ENCODE peak calls at places on chromosomes 1 and 21, in nine cellular contexts. One of them, this sample, is unnamed.
A peak's percentile ranks its signal among the peaks of the same experiment; 100 is the strongest.

GRCh38 chr1:36941579-36941978 is 92.7 kb downstream of the GRIK3 start:
- DNase-seq in NB4: no peak
- DNase-seq in HCT116: no peak
- DNase-seq in sigmoid colon: no peak
- DNase-seq in uterus: no peak
- DNase-seq in breast epithelium: no peak
- DNase-seq in IMR-90: no peak
- DNase-seq in heart left ventricle: no peak
- DNase-seq in endothelial cell of umbilical vein: no peak
- DNase-seq in this sample: no peak

GRCh38 chr1:56666112-56666608 is 21.0 kb downstream of the PRKAA2 start:
- DNase-seq in NB4: no peak
- DNase-seq in heart left ventricle: no peak
- DNase-seq in sigmoid colon: no peak
- DNase-seq in endothelial cell of umbilical vein: no peak
- DNase-seq in IMR-90: no peak
- DNase-seq in uterus: no peak
- DNase-seq in breast epithelium: no peak
- DNase-seq in HCT116: no peak
- DNase-seq in this sample: no peak

GRCh38 chr1:215710340-215710971 is 143.4 kb downstream of the KCTD3 start:
- DNase-seq in sigmoid colon: no peak
- DNase-seq in NB4: peak; percentile 73
- DNase-seq in IMR-90: peak; percentile 69
- DNase-seq in endothelial cell of umbilical vein: peak; percentile 3
- DNase-seq in heart left ventricle: no peak
- DNase-seq in HCT116: peak; percentile 68
- DNase-seq in uterus: no peak
- DNase-seq in breast epithelium: no peak
- DNase-seq in this sample: peak; percentile 68

GRCh38 chr1:152440635-152441471 is 26.8 kb upstream of the CRNN start:
- DNase-seq in heart left ventricle: peak; percentile 66
- DNase-seq in HCT116: peak; percentile 63
- DNase-seq in sigmoid colon: peak; percentile 85
- DNase-seq in endothelial cell of umbilical vein: peak; percentile 57
- DNase-seq in uterus: peak; percentile 38
- DNase-seq in IMR-90: peak; percentile 54
- DNase-seq in breast epithelium: peak; percentile 47
- DNase-seq in NB4: peak; percentile 73
- DNase-seq in this sample: peak; percentile 67

GRCh38 chr1:3534803-3535637 is 76.3 kb downstream of the MEGF6 start:
- DNase-seq in endothelial cell of umbilical vein: no peak
- DNase-seq in HCT116: no peak
- DNase-seq in uterus: no peak
- DNase-seq in heart left ventricle: no peak
- DNase-seq in breast epithelium: no peak
- DNase-seq in NB4: no peak
- DNase-seq in IMR-90: no peak
- DNase-seq in sigmoid colon: no peak
- DNase-seq in this sample: no peak

GRCh38 chr1:60044881-60045280 is 28.7 kb downstream of the C1orf87 start:
- DNase-seq in NB4: no peak
- DNase-seq in breast epithelium: no peak
- DNase-seq in HCT116: no peak
- DNase-seq in endothelial cell of umbilical vein: no peak
- DNase-seq in IMR-90: no peak
- DNase-seq in heart left ventricle: no peak
- DNase-seq in sigmoid colon: no peak
- DNase-seq in uterus: no peak
- DNase-seq in this sample: no peak

GRCh38 chr1:92752719-92753118 is 32.2 kb downstream of the EVI5 start:
- DNase-seq in NB4: no peak
- DNase-seq in HCT116: no peak
- DNase-seq in endothelial cell of umbilical vein: no peak
- DNase-seq in heart left ventricle: no peak
- DNase-seq in breast epithelium: no peak
- DNase-seq in sigmoid colon: no peak
- DNase-seq in uterus: no peak
- DNase-seq in IMR-90: peak; percentile 75
- DNase-seq in this sample: no peak

GRCh38 chr1:40362699-40363098 is 10.8 kb upstream of the SMAP2 start:
- DNase-seq in uterus: no peak
- DNase-seq in NB4: no peak
- DNase-seq in heart left ventricle: no peak
- DNase-seq in HCT116: no peak
- DNase-seq in breast epithelium: no peak
- DNase-seq in endothelial cell of umbilical vein: peak; percentile 79
- DNase-seq in IMR-90: peak; percentile 69
- DNase-seq in sigmoid colon: no peak
- DNase-seq in this sample: no peak

GRCh38 chr1:63142001-63142400 is 180.4 kb upstream of the FOXD3 start:
- DNase-seq in IMR-90: no peak
- DNase-seq in heart left ventricle: no peak
- DNase-seq in endothelial cell of umbilical vein: no peak
- DNase-seq in HCT116: no peak
- DNase-seq in sigmoid colon: no peak
- DNase-seq in breast epithelium: no peak
- DNase-seq in NB4: no peak
- DNase-seq in uterus: no peak
- DNase-seq in this sample: no peak

GRCh38 chr1:54614024-54614423 is 9.3 kb downstream of the FAM151A start:
- DNase-seq in heart left ventricle: no peak
- DNase-seq in IMR-90: peak; percentile 27
- DNase-seq in sigmoid colon: peak; percentile 13
- DNase-seq in HCT116: no peak
- DNase-seq in breast epithelium: no peak
- DNase-seq in endothelial cell of umbilical vein: no peak
- DNase-seq in uterus: no peak
- DNase-seq in NB4: no peak
- DNase-seq in this sample: no peak

GRCh38 chr1:238252033-238252802 is 361.5 kb upstream of the ZP4 start:
- DNase-seq in NB4: peak; percentile 51
- DNase-seq in uterus: no peak
- DNase-seq in breast epithelium: peak; percentile 29
- DNase-seq in heart left ventricle: peak; percentile 20
- DNase-seq in HCT116: no peak
- DNase-seq in sigmoid colon: no peak
- DNase-seq in endothelial cell of umbilical vein: no peak
- DNase-seq in IMR-90: peak; percentile 33
- DNase-seq in this sample: peak; percentile 1

GRCh38 chr1:203217139-203217621 is 12.3 kb downstream of the CHIT1 start:
- DNase-seq in endothelial cell of umbilical vein: no peak
- DNase-seq in IMR-90: no peak
- DNase-seq in NB4: no peak
- DNase-seq in breast epithelium: no peak
- DNase-seq in HCT116: no peak
- DNase-seq in heart left ventricle: no peak
- DNase-seq in uterus: no peak
- DNase-seq in sigmoid colon: no peak
- DNase-seq in this sample: no peak

GRCh38 chr1:169466259-169467230 is 19.2 kb downstream of the SLC19A2 start:
- DNase-seq in heart left ventricle: no peak
- DNase-seq in IMR-90: peak; percentile 52
- DNase-seq in sigmoid colon: no peak
- DNase-seq in uterus: no peak
- DNase-seq in HCT116: peak; percentile 27
- DNase-seq in breast epithelium: no peak
- DNase-seq in endothelial cell of umbilical vein: peak; percentile 59
- DNase-seq in NB4: peak; percentile 50
- DNase-seq in this sample: peak; percentile 40

GRCh38 chr1:119621714-119622113 is 26.4 kb downstream of the ZNF697 start:
- DNase-seq in HCT116: no peak
- DNase-seq in sigmoid colon: no peak
- DNase-seq in breast epithelium: no peak
- DNase-seq in heart left ventricle: no peak
- DNase-seq in uterus: no peak
- DNase-seq in endothelial cell of umbilical vein: no peak
- DNase-seq in IMR-90: no peak
- DNase-seq in NB4: no peak
- DNase-seq in this sample: no peak

GRCh38 chr1:221693087-221693486 is 48.8 kb downstream of the DUSP10 start:
- DNase-seq in uterus: no peak
- DNase-seq in endothelial cell of umbilical vein: no peak
- DNase-seq in sigmoid colon: no peak
- DNase-seq in NB4: no peak
- DNase-seq in IMR-90: no peak
- DNase-seq in HCT116: no peak
- DNase-seq in breast epithelium: no peak
- DNase-seq in heart left ventricle: no peak
- DNase-seq in this sample: peak; percentile 3

DNA sequence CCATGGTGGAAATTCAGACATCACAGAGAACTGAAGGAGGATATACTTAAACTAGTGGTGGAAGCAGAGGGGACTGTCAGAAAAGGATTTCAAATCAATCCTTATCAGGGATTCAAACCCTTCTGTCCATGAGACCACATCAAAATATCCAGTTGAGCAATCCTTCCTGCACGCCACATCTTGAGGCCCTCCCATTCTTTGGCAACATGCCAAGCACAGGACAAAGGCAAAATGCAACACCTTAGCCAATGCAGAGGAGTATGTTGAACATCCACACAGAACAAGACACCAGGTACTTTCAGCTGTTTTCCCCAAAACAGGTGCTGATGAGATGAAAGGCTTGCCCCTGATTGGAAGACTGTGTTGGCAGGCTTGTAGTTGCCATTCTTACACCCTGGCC is 81.8 kb upstream of the PLXNA2 start:
- DNase-seq in HCT116: no peak
- DNase-seq in endothelial cell of umbilical vein: no peak
- DNase-seq in breast epithelium: no peak
- DNase-seq in NB4: peak; percentile 2
- DNase-seq in IMR-90: no peak
- DNase-seq in sigmoid colon: no peak
- DNase-seq in uterus: no peak
- DNase-seq in heart left ventricle: no peak
- DNase-seq in this sample: no peak
- TF ChIP-seq POLR2A in HCT116: no peak
- TF ChIP-seq POLR2A in endothelial cell of umbilical vein: no peak
- TF ChIP-seq POLR2A in breast epithelium: no peak
- TF ChIP-seq POLR2A in NB4: no peak
- TF ChIP-seq POLR2A in IMR-90: no peak
- TF ChIP-seq POLR2A in sigmoid colon: no peak
- TF ChIP-seq POLR2A in uterus: no peak
- TF ChIP-seq POLR2A in heart left ventricle: no peak
- TF ChIP-seq POLR2A in this sample: no peak

DNA sequence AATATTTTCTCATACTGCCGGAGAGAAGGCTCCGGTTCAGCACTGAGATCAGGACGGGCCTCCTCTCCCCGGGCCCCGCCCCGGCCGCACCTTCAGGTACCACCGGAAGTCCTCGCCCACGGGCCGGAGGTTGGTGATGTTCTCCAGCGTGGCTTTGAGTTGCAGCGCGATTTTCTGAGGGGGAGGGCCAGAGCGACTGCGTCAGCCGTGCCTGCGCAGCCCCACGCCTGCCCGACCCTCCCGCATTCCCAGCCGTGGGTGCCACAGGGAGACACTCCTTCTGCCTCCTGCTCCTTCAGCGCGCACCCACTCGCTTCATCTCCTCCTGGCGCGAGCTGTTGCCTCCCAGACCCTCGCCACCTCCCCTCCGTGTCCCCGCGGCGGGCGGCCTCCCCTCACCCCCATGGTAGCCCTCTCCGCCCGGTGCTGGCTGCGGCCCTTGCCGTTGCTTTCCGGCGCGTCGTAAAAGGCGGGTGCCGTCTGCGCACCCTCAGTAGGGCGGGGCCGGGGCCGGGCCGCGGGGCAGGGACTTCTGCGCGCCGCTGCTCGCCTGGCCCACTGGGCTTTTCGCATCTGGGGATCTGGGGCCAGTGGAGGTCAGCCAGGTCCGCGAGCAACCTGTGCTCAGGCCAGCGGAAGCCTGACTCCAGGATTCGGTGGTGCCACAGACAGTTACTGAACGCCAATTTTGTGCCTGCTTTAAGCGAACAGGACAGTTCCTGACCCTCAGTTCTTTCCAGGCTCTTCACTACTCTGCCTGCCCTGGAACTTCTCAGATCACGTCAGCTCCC is at the start of gene CZIB:
- DNase-seq in heart left ventricle: peak; percentile 96
- DNase-seq in breast epithelium: peak; percentile 94
- DNase-seq in NB4: peak; percentile 92
- DNase-seq in sigmoid colon: peak; percentile 96
- DNase-seq in uterus: peak; percentile 95
- DNase-seq in IMR-90: peak; percentile 88
- DNase-seq in endothelial cell of umbilical vein: peak; percentile 93
- DNase-seq in HCT116: peak; percentile 92
- DNase-seq in this sample: peak; percentile 94
- TF ChIP-seq POLR2A in heart left ventricle: no peak
- TF ChIP-seq POLR2A in breast epithelium: peak; percentile 94
- TF ChIP-seq POLR2A in NB4: peak; percentile 92
- TF ChIP-seq POLR2A in sigmoid colon: peak; percentile 91
- TF ChIP-seq POLR2A in uterus: peak; percentile 95
- TF ChIP-seq POLR2A in IMR-90: peak; percentile 95
- TF ChIP-seq POLR2A in endothelial cell of umbilical vein: peak; percentile 89
- TF ChIP-seq POLR2A in HCT116: peak; percentile 96
- TF ChIP-seq POLR2A in this sample: peak; percentile 87

GRCh38 chr1:235450433-235450832 is 53.8 kb downstream of the B3GALNT2 start:
- DNase-seq in uterus: no peak
- DNase-seq in HCT116: no peak
- DNase-seq in IMR-90: no peak
- DNase-seq in heart left ventricle: no peak
- DNase-seq in breast epithelium: no peak
- DNase-seq in endothelial cell of umbilical vein: no peak
- DNase-seq in sigmoid colon: no peak
- DNase-seq in NB4: no peak
- DNase-seq in this sample: no peak
- TF ChIP-seq POLR2A in uterus: no peak
- TF ChIP-seq POLR2A in HCT116: no peak
- TF ChIP-seq POLR2A in IMR-90: no peak
- TF ChIP-seq POLR2A in heart left ventricle: no peak
- TF ChIP-seq POLR2A in breast epithelium: no peak
- TF ChIP-seq POLR2A in endothelial cell of umbilical vein: no peak
- TF ChIP-seq POLR2A in sigmoid colon: no peak
- TF ChIP-seq POLR2A in NB4: no peak
- TF ChIP-seq POLR2A in this sample: no peak

GRCh38 chr1:43974443-43975248 is at the start of gene ATP6V0B:
- DNase-seq in HCT116: peak; percentile 87
- DNase-seq in heart left ventricle: peak; percentile 98
- DNase-seq in IMR-90: peak; percentile 89
- DNase-seq in sigmoid colon: peak; percentile 98
- DNase-seq in uterus: peak; percentile 95
- DNase-seq in NB4: peak; percentile 96
- DNase-seq in endothelial cell of umbilical vein: peak; percentile 94
- DNase-seq in breast epithelium: peak; percentile 95
- DNase-seq in this sample: peak; percentile 98
- TF ChIP-seq POLR2A in HCT116: peak; percentile 84
- TF ChIP-seq POLR2A in heart left ventricle: no peak
- TF ChIP-seq POLR2A in IMR-90: peak; percentile 77
- TF ChIP-seq POLR2A in sigmoid colon: peak; percentile 95
- TF ChIP-seq POLR2A in uterus: peak; percentile 96
- TF ChIP-seq POLR2A in NB4: peak; percentile 70
- TF ChIP-seq POLR2A in endothelial cell of umbilical vein: peak; percentile 91
- TF ChIP-seq POLR2A in breast epithelium: peak; percentile 88
- TF ChIP-seq POLR2A in this sample: peak; percentile 92

GRCh38 chr21:34614693-34615486 is at the start of gene RCAN1:
- DNase-seq in IMR-90: peak; percentile 91
- DNase-seq in uterus: peak; percentile 88
- DNase-seq in NB4: peak; percentile 96
- DNase-seq in heart left ventricle: peak; percentile 92
- DNase-seq in breast epithelium: peak; percentile 88
- DNase-seq in endothelial cell of umbilical vein: peak; percentile 92
- DNase-seq in HCT116: peak; percentile 79
- DNase-seq in sigmoid colon: peak; percentile 95
- DNase-seq in this sample: peak; percentile 94
- TF ChIP-seq POLR2A in IMR-90: no peak
- TF ChIP-seq POLR2A in uterus: no peak
- TF ChIP-seq POLR2A in NB4: no peak
- TF ChIP-seq POLR2A in heart left ventricle: no peak
- TF ChIP-seq POLR2A in breast epithelium: no peak
- TF ChIP-seq POLR2A in endothelial cell of umbilical vein: no peak
- TF ChIP-seq POLR2A in HCT116: no peak
- TF ChIP-seq POLR2A in sigmoid colon: no peak
- TF ChIP-seq POLR2A in this sample: peak; percentile 38